ENCODE peak calls at places on chromosomes 7 and 10, in seven cellular contexts. R is IMR-90, L is H9, M is mesendoderm, I is trophoblast cell, Q is H1, Y is mesenchymal stem cell. N is an unnamed sample.

GRCh38 chr7:42238709-42239395 is 1.8 kb upstream of the GLI3 start:
- DNase-seq in Q (no peak), M (peak; percentile 73), Y (peak; percentile 86), L (peak; percentile 41), I (peak; percentile 80), R (peak; percentile 84), N (no peak)

GRCh38 chr10:70722820-70723424 is 50.6 kb downstream of the ADAMTS14 start:
- DNase-seq in Q (no peak), R (peak; percentile 53), Y (peak; percentile 49), L (no peak), M (peak; percentile 88), I (no peak), N (no peak)

GRCh38 chr7:36821617-36822016 is 97.3 kb upstream of the AOAH start:
- DNase-seq in M (no peak), Y (no peak), R (no peak), Q (no peak), I (no peak), L (no peak), N (no peak)

GRCh38 chr7:147197006-147197405 is 1080.4 kb downstream of the CNTNAP2 start:
- DNase-seq in Q (no peak), L (no peak), M (no peak), Y (no peak), R (no peak), I (no peak), N (no peak)

GRCh38 chr7:158530800-158531609 is 56.6 kb downstream of the PTPRN2 start:
- DNase-seq in I (no peak), M (no peak), Q (no peak), R (no peak), Y (no peak), L (no peak), N (no peak)

GRCh38 chr10:47261121-47261520 is 38.9 kb upstream of the GDF10 start:
- DNase-seq in R (no peak), M (no peak), Y (no peak), I (no peak), L (no peak), Q (peak; percentile 22), N (no peak)

GRCh38 chr7:99201027-99201426 is 6.9 kb downstream of the KPNA7 start:
- DNase-seq in I (peak; percentile 89), Y (peak; percentile 77), L (no peak), R (peak; percentile 93), M (no peak), Q (no peak), N (no peak)

GRCh38 chr7:17599733-17600685 is 301.6 kb downstream of the AHR start:
- DNase-seq in I (no peak), M (no peak), Q (no peak), Y (peak; percentile 87), R (peak; percentile 92), L (no peak), N (no peak)

GRCh38 chr10:29119374-29119773 is 169.5 kb upstream of the LYZL1 start:
- DNase-seq in I (peak; percentile 47), L (peak; percentile 85), Q (peak; percentile 96), M (peak; percentile 87), Y (peak; percentile 29), R (peak; percentile 18), N (no peak)

GRCh38 chr10:14545827-14546226 is 215.1 kb upstream of the FRMD4A start:
- DNase-seq in L (no peak), Q (no peak), R (peak; percentile 83), Y (peak; percentile 56), I (no peak), M (no peak), N (no peak)

GRCh38 chr10:53064609-53065008 is 292.0 kb upstream of the MBL2 start:
- DNase-seq in Q (no peak), L (no peak), Y (no peak), I (no peak), R (no peak), M (no peak), N (no peak)

GRCh38 chr10:26770069-26770468 is 72.6 kb downstream of the PDSS1 start:
- DNase-seq in M (no peak), I (no peak), L (no peak), Q (no peak), R (no peak), Y (no peak), N (no peak)

GRCh38 chr10:132636358-132636757 is 98.8 kb downstream of the INPP5A start:
- DNase-seq in Y (no peak), R (no peak), Q (no peak), M (no peak), I (no peak), L (no peak), N (no peak)

GRCh38 chr7:84738583-84739150 is 448.2 kb downstream of the SEMA3D start:
- DNase-seq in R (no peak), Q (no peak), Y (no peak), I (peak; percentile 65), L (no peak), M (no peak), N (no peak)

GRCh38 chr7:102454423-102454822 is 10.2 kb downstream of the ALKBH4 start:
- DNase-seq in I (no peak), Y (no peak), M (no peak), Q (no peak), L (peak; percentile 31), R (no peak), N (no peak)

GRCh38 chr10:22682237-22683192 is 31.9 kb downstream of the PIP4K2A start:
- DNase-seq in I (no peak), Q (no peak), R (peak; percentile 58), L (no peak), Y (peak; percentile 81), M (no peak), N (no peak)

GRCh38 chr7:36019966-36020365 is 133.1 kb upstream of the EEPD1 start:
- DNase-seq in M (no peak), Q (no peak), Y (no peak), R (no peak), L (no peak), I (no peak), N (no peak)

GRCh38 chr10:132627736-132628512 is 90.3 kb downstream of the INPP5A start:
- DNase-seq in I (no peak), R (peak; percentile 50), M (peak; percentile 62), L (no peak), Y (peak; percentile 91), Q (no peak), N (no peak)

GRCh38 chr7:19317461-19317860 is 172.2 kb upstream of the FERD3L start:
- DNase-seq in Y (no peak), M (no peak), I (no peak), L (no peak), Q (no peak), R (peak; percentile 9), N (no peak)

GRCh38 chr10:1102836-1103235 is 46.7 kb downstream of the WDR37 start:
- DNase-seq in Y (no peak), R (peak; percentile 61), M (no peak), L (no peak), Q (no peak), I (no peak), N (no peak)

GRCh38 chr7:70649323-70649722 is 482.6 kb upstream of the GALNT17 start:
- DNase-seq in I (no peak), L (no peak), Y (no peak), R (no peak), Q (no peak), M (no peak), N (no peak)

DNA sequence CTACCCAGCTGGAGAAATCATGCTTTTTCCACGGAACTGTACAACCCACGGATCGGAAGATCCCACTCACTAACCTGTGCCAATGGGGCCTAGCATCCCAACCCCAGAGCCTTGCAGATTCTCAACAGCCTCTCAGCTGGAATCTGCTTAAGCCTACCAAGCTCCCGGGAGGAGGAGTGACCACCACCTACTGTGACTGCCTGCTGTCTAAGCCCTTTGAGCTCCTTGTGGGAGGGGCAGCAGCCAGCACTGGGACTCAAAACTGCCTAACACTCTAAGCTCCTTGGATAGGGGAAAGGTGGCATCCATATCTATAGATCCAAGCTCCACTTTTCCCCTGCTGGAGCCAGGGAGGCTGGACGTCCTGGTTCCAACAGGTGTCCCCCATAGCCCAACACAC is 254.4 kb upstream of the CNTNAP2 start:
- DNase-seq in I (no peak), L (no peak), Y (no peak), M (no peak), Q (no peak), R (no peak), N (no peak)
- H3K4ac ChIP-seq in I (no peak overlapping the region), L (no peak overlapping the region), Y (no peak overlapping the region), M (no peak overlapping the region), Q (no peak overlapping the region), R (no peak overlapping the region), N (no peak overlapping the region)

DNA sequence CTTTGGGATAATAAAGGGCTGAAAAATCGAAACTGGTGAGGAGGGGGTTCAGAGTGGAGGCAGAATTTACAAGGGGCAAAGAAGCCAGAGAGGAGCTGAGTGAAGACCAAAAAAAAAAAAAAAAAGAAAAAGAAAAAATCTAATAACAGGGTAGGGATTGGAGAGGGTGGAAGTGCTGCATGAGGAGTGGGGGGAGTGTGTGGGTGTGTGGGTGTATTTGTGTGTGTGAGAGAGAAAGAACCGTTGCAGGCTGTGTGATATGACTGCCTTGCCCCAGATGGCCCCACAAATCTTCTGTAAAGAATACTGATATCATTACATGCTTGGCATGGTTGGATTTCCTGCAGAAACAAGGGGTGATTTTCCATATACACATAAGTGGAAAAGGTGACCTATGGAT is 207.8 kb upstream of the IMMP2L start:
- DNase-seq in Y (no peak), R (no peak), M (no peak), Q (no peak), L (no peak), I (no peak), N (no peak)
- H3K4ac ChIP-seq in Y (no peak overlapping the region), R (no peak overlapping the region), M (no peak overlapping the region), Q (no peak overlapping the region), L (no peak overlapping the region), I (no peak overlapping the region), N (no peak overlapping the region)

DNA sequence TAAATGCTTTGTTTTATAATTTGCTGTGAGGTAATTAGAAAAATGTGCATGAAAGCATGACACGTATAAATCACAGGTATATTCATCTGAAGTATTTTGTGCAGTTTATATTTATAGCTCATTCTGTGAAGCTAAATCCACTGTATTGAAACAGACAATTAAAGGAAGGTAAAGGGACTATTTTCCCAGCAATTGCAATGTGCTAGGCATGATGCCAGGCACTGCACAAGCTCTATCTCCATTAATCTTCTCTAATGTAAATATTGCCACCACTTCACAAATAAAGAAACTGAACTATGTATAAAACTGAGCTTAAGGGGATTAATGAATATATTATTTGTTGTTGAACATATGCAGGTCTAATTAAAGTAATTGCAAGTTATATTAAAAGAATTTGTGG is 1012.5 kb downstream of the NRG3 start:
- DNase-seq in Y (no peak), M (no peak), R (no peak), L (no peak), Q (no peak), I (no peak), N (no peak)
- H3K4ac ChIP-seq in Y (no peak overlapping the region), M (no peak overlapping the region), R (no peak overlapping the region), L (no peak overlapping the region), Q (no peak overlapping the region), I (no peak overlapping the region), N (no peak overlapping the region)

DNA sequence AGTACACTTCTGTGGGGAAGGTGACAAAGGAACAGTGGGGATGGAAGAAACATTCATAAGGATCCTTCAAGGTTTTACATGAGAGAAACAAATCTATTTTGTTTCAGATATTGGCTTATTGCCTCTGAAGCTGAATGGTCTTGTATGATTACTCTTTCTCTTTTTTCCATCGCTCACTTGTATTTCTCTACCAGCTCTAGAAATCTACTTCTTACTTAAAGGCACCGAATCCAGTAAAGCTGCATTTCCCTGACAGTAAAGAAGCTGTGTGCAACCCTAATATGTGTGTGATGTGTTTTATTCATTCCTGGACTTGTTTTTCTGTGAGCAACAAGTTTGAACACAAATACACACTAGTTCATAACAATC is 45.2 kb upstream of the NXPH1 start:
- DNase-seq in Q (no peak), L (no peak), R (no peak), Y (no peak), M (no peak), I (no peak), N (no peak)
- H3K4ac ChIP-seq in Q (no peak overlapping the region), L (no peak overlapping the region), R (no peak overlapping the region), Y (no peak overlapping the region), M (no peak overlapping the region), I (no peak overlapping the region), N (no peak overlapping the region)